ENCODE peak calls at places on chromosomes 11 and 22, in four cellular contexts. One of them, this sample, is unnamed.
A peak's percentile ranks its signal among the peaks of the same experiment; 100 is the strongest.

GRCh38 chr11:1749020-1749758 is 1.2 kb downstream of the IFITM10 start:
- DNase-seq in heart left ventricle: no peak
- DNase-seq in left colon: no peak
- DNase-seq in naive thymus-derived CD4-positive, alpha-beta T cell: no peak
- DNase-seq in this sample: peak; percentile 78

GRCh38 chr11:12889243-12889642 is 119.9 kb upstream of the RASSF10 start:
- DNase-seq in heart left ventricle: peak; percentile 52
- DNase-seq in left colon: peak; percentile 35
- DNase-seq in naive thymus-derived CD4-positive, alpha-beta T cell: no peak
- DNase-seq in this sample: peak; percentile 89

GRCh38 chr11:80727315-80727714 is 1286.5 kb upstream of the TENM4 start:
- DNase-seq in heart left ventricle: no peak
- DNase-seq in left colon: no peak
- DNase-seq in naive thymus-derived CD4-positive, alpha-beta T cell: no peak
- DNase-seq in this sample: no peak

GRCh38 chr22:50320116-50320515 is 6.7 kb downstream of the DENND6B start:
- DNase-seq in heart left ventricle: no peak
- DNase-seq in left colon: no peak
- DNase-seq in naive thymus-derived CD4-positive, alpha-beta T cell: no peak
- DNase-seq in this sample: no peak

GRCh38 chr22:26674211-26675190 is 17.1 kb downstream of the MIAT start:
- DNase-seq in heart left ventricle: no peak
- DNase-seq in left colon: no peak
- DNase-seq in naive thymus-derived CD4-positive, alpha-beta T cell: no peak
- DNase-seq in this sample: no peak

GRCh38 chr11:30983810-30984441 is 385.6 kb downstream of the DCDC1 start:
- DNase-seq in heart left ventricle: no peak
- DNase-seq in left colon: no peak
- DNase-seq in naive thymus-derived CD4-positive, alpha-beta T cell: no peak
- DNase-seq in this sample: no peak

GRCh38 chr11:123654566-123655081 is at the start of gene SCN3B:
- DNase-seq in heart left ventricle: peak; percentile 70
- DNase-seq in left colon: peak; percentile 38
- DNase-seq in naive thymus-derived CD4-positive, alpha-beta T cell: no peak
- DNase-seq in this sample: no peak

GRCh38 chr11:56273854-56274253 is at the start of gene OR5T1:
- DNase-seq in heart left ventricle: no peak
- DNase-seq in left colon: no peak
- DNase-seq in naive thymus-derived CD4-positive, alpha-beta T cell: no peak
- DNase-seq in this sample: no peak

GRCh38 chr11:10909141-10909883 is 51.5 kb upstream of the ZBED5 start:
- DNase-seq in heart left ventricle: no peak
- DNase-seq in left colon: no peak
- DNase-seq in naive thymus-derived CD4-positive, alpha-beta T cell: no peak
- DNase-seq in this sample: no peak

GRCh38 chr22:48820481-48821345 is 1007.0 kb downstream of the BRD1 start:
- DNase-seq in heart left ventricle: no peak
- DNase-seq in left colon: no peak
- DNase-seq in naive thymus-derived CD4-positive, alpha-beta T cell: no peak
- DNase-seq in this sample: peak; percentile 61

GRCh38 chr11:128569291-128569690 is 18.1 kb downstream of the ETS1 start:
- DNase-seq in heart left ventricle: no peak
- DNase-seq in left colon: no peak
- DNase-seq in naive thymus-derived CD4-positive, alpha-beta T cell: no peak
- DNase-seq in this sample: no peak

GRCh38 chr11:124085583-124085982 is 29.7 kb upstream of the VWA5A start:
- DNase-seq in heart left ventricle: no peak
- DNase-seq in left colon: no peak
- DNase-seq in naive thymus-derived CD4-positive, alpha-beta T cell: no peak
- DNase-seq in this sample: no peak

GRCh38 chr11:92302766-92303165 is 78.1 kb downstream of the FAT3 start:
- DNase-seq in heart left ventricle: no peak
- DNase-seq in left colon: no peak
- DNase-seq in naive thymus-derived CD4-positive, alpha-beta T cell: no peak
- DNase-seq in this sample: no peak

GRCh38 chr11:8826145-8826786 is 84.7 kb upstream of the AKIP1 start:
- DNase-seq in heart left ventricle: peak; percentile 54
- DNase-seq in left colon: no peak
- DNase-seq in naive thymus-derived CD4-positive, alpha-beta T cell: no peak
- DNase-seq in this sample: no peak

GRCh38 chr11:65003282-65003681 is 6.5 kb upstream of the BATF2 start:
- DNase-seq in heart left ventricle: no peak
- DNase-seq in left colon: no peak
- DNase-seq in naive thymus-derived CD4-positive, alpha-beta T cell: no peak
- DNase-seq in this sample: no peak

GRCh38 chr11:122655527-122656072 is at the start of gene UBASH3B:
- DNase-seq in heart left ventricle: peak; percentile 84
- DNase-seq in left colon: peak; percentile 70
- DNase-seq in naive thymus-derived CD4-positive, alpha-beta T cell: peak; percentile 60
- DNase-seq in this sample: peak; percentile 80

GRCh38 chr11:18243783-18244362 is 4.6 kb downstream of the SAA2 start:
- DNase-seq in heart left ventricle: no peak
- DNase-seq in left colon: peak; percentile 46
- DNase-seq in naive thymus-derived CD4-positive, alpha-beta T cell: peak; percentile 51
- DNase-seq in this sample: no peak

GRCh38 chr11:6864436-6864835 is 1.6 kb downstream of the OR10A2 start:
- DNase-seq in heart left ventricle: no peak
- DNase-seq in left colon: no peak
- DNase-seq in naive thymus-derived CD4-positive, alpha-beta T cell: no peak
- DNase-seq in this sample: no peak

GRCh38 chr11:11895672-11896071 is 53.9 kb downstream of the USP47 start:
- DNase-seq in heart left ventricle: no peak
- DNase-seq in left colon: no peak
- DNase-seq in naive thymus-derived CD4-positive, alpha-beta T cell: no peak
- DNase-seq in this sample: no peak

GRCh38 chr11:75383246-75383645 is 16.1 kb upstream of the RPS3 start:
- DNase-seq in heart left ventricle: no peak
- DNase-seq in left colon: no peak
- DNase-seq in naive thymus-derived CD4-positive, alpha-beta T cell: peak; percentile 55
- DNase-seq in this sample: no peak

GRCh38 chr11:56751480-56751879 is 3.0 kb upstream of the OR9G4 start:
- DNase-seq in heart left ventricle: no peak
- DNase-seq in left colon: no peak
- DNase-seq in naive thymus-derived CD4-positive, alpha-beta T cell: no peak
- DNase-seq in this sample: no peak

GRCh38 chr22:20239063-20239950 is 28.8 kb downstream of the RTN4R start:
- DNase-seq in heart left ventricle: peak; percentile 79
- DNase-seq in left colon: no peak
- DNase-seq in naive thymus-derived CD4-positive, alpha-beta T cell: no peak
- DNase-seq in this sample: no peak

This sample was measured in tibial artery.